ENCODE peak calls at places on chromosomes 4 and X, in ten cellular contexts. One of them, this sample, is unnamed.
A peak's percentile ranks its signal among the peaks of the same experiment; 100 is the strongest.

GRCh38 chr4:26020083-26020668 is 106.2 kb downstream of the SMIM20 start:
- DNase-seq in GM04503: peak; percentile 68
- DNase-seq in LoVo: no peak
- DNase-seq in cerebellar nuclear complex: no peak
- DNase-seq in GM04504: no peak
- DNase-seq in NCI-H1417: no peak
- DNase-seq in SK-MEL-5: no peak
- DNase-seq in naive thymus-derived CD8-positive, alpha-beta T cell: no peak
- DNase-seq in chondrocyte: no peak
- DNase-seq in suprapubic skin: no peak
- DNase-seq in this sample: no peak

GRCh38 chr4:102807345-102807744 is 20.0 kb downstream of the UBE2D3 start:
- DNase-seq in GM04503: no peak
- DNase-seq in LoVo: no peak
- DNase-seq in cerebellar nuclear complex: no peak
- DNase-seq in GM04504: no peak
- DNase-seq in NCI-H1417: no peak
- DNase-seq in SK-MEL-5: no peak
- DNase-seq in naive thymus-derived CD8-positive, alpha-beta T cell: no peak
- DNase-seq in chondrocyte: no peak
- DNase-seq in suprapubic skin: no peak
- DNase-seq in this sample: no peak

GRCh38 chr4:152259866-152260265 is 276.0 kb downstream of the FBXW7 start:
- DNase-seq in GM04503: no peak
- DNase-seq in LoVo: peak; percentile 64
- DNase-seq in cerebellar nuclear complex: no peak
- DNase-seq in GM04504: no peak
- DNase-seq in NCI-H1417: no peak
- DNase-seq in SK-MEL-5: no peak
- DNase-seq in naive thymus-derived CD8-positive, alpha-beta T cell: no peak
- DNase-seq in chondrocyte: no peak
- DNase-seq in suprapubic skin: no peak
- DNase-seq in this sample: no peak

GRCh38 chr4:88021824-88022223 is 14.4 kb downstream of the PKD2 start:
- DNase-seq in GM04503: no peak
- DNase-seq in LoVo: no peak
- DNase-seq in cerebellar nuclear complex: no peak
- DNase-seq in GM04504: no peak
- DNase-seq in NCI-H1417: no peak
- DNase-seq in SK-MEL-5: no peak
- DNase-seq in naive thymus-derived CD8-positive, alpha-beta T cell: no peak
- DNase-seq in chondrocyte: no peak
- DNase-seq in suprapubic skin: no peak
- DNase-seq in this sample: no peak

GRCh38 chr4:85398276-85398675 is 76.7 kb upstream of the ARHGAP24 start:
- DNase-seq in GM04503: no peak
- DNase-seq in LoVo: no peak
- DNase-seq in cerebellar nuclear complex: no peak
- DNase-seq in GM04504: no peak
- DNase-seq in NCI-H1417: no peak
- DNase-seq in SK-MEL-5: no peak
- DNase-seq in naive thymus-derived CD8-positive, alpha-beta T cell: no peak
- DNase-seq in chondrocyte: no peak
- DNase-seq in suprapubic skin: no peak
- DNase-seq in this sample: no peak

GRCh38 chrX:39000802-39001201 is 199.5 kb downstream of the MID1IP1 start:
- DNase-seq in GM04503: no peak
- DNase-seq in LoVo: no peak
- DNase-seq in cerebellar nuclear complex: no peak
- DNase-seq in GM04504: no peak
- DNase-seq in NCI-H1417: no peak
- DNase-seq in SK-MEL-5: no peak
- DNase-seq in naive thymus-derived CD8-positive, alpha-beta T cell: no peak
- DNase-seq in chondrocyte: no peak
- DNase-seq in suprapubic skin: no peak
- DNase-seq in this sample: no peak

GRCh38 chr4:7756071-7756470 is 183.6 kb downstream of the AFAP1 start:
- DNase-seq in GM04503: no peak
- DNase-seq in LoVo: no peak
- DNase-seq in cerebellar nuclear complex: no peak
- DNase-seq in GM04504: no peak
- DNase-seq in NCI-H1417: no peak
- DNase-seq in SK-MEL-5: no peak
- DNase-seq in naive thymus-derived CD8-positive, alpha-beta T cell: no peak
- DNase-seq in chondrocyte: peak; percentile 62
- DNase-seq in suprapubic skin: no peak
- DNase-seq in this sample: no peak

GRCh38 chrX:120269379-120270035 is 18.9 kb downstream of the ZBTB33 start:
- DNase-seq in GM04503: no peak
- DNase-seq in LoVo: no peak
- DNase-seq in cerebellar nuclear complex: no peak
- DNase-seq in GM04504: no peak
- DNase-seq in NCI-H1417: no peak
- DNase-seq in SK-MEL-5: no peak
- DNase-seq in naive thymus-derived CD8-positive, alpha-beta T cell: no peak
- DNase-seq in chondrocyte: no peak
- DNase-seq in suprapubic skin: no peak
- DNase-seq in this sample: no peak

This sample was measured in BJ.